ENCODE peak calls at places on chromosomes 13 and 19, in ten cellular contexts. D is HepG2, U is AG04450, E is cardiac fibroblast, X is heart right ventricle, Z is small intestine, Q is skeletal muscle cell, L is BJ, P is esophagus squamous epithelium, A is lower leg skin. I is an unnamed sample.
A peak's percentile ranks its signal among the peaks of the same experiment; 100 is the strongest.

GRCh38 chr13:27918041-27918917 is 1.5 kb upstream of the PDX1 start:
- DNase-seq in D (no peak), E (no peak), Q (no peak), X (no peak), U (no peak), Z (peak; percentile 56), A (peak; percentile 82), P (no peak), L (no peak), I (no peak)

GRCh38 chr13:64928704-64929499 is 2301.2 kb downstream of the PCDH9 start:
- DNase-seq in D (no peak), Z (no peak), P (no peak), Q (peak; percentile 41), X (no peak), L (peak; percentile 57), E (peak; percentile 62), U (peak; percentile 27), A (no peak), I (no peak)

GRCh38 chr13:29924482-29924884 is 74.1 kb upstream of the UBL3 start:
- DNase-seq in E (peak; percentile 16), Z (no peak), A (no peak), U (no peak), D (peak; percentile 44), Q (no peak), P (no peak), X (no peak), L (no peak), I (peak; percentile 85)

GRCh38 chr13:25171517-25172302 is at the start of gene AMER2:
- DNase-seq in P (no peak), U (no peak), Q (no peak), X (peak; percentile 22), D (no peak), A (no peak), E (peak; percentile 23), L (no peak), Z (no peak), I (peak; percentile 31)

GRCh38 chr19:1081301-1082164 is 13.6 kb downstream of the POLR2E start:
- DNase-seq in L (no peak), X (peak; percentile 49), U (no peak), Z (peak; percentile 53), Q (no peak), P (no peak), E (no peak), D (no peak), A (no peak), I (no peak)

GRCh38 chr19:41541990-41542584 is 33.9 kb upstream of the CEACAM21 start:
- DNase-seq in U (no peak), D (peak; percentile 31), A (peak; percentile 91), L (no peak), E (peak; percentile 54), X (peak; percentile 53), Q (no peak), P (no peak), Z (peak; percentile 63), I (peak; percentile 29)

GRCh38 chr19:45632468-45633196 is 6.6 kb downstream of the EML2 start:
- DNase-seq in E (peak; percentile 96), A (peak; percentile 90), Z (peak; percentile 52), U (peak; percentile 75), P (no peak), L (no peak), D (no peak), X (peak; percentile 74), Q (peak; percentile 54), I (peak; percentile 72)

GRCh38 chr13:98507060-98507797 is 69.7 kb downstream of the STK24 start:
- DNase-seq in Q (no peak), D (peak; percentile 48), L (no peak), E (peak; percentile 79), A (no peak), X (peak; percentile 75), P (no peak), Z (peak; percentile 56), U (no peak), I (peak; percentile 88)

GRCh38 chr13:105441406-105441805 is 1094.1 kb downstream of the EFNB2 start:
- DNase-seq in E (no peak), X (no peak), U (no peak), A (no peak), D (no peak), Q (no peak), L (no peak), P (no peak), Z (no peak), I (no peak)

GRCh38 chr19:8618751-8619150 is 8.2 kb upstream of the ADAMTS10 start:
- DNase-seq in L (no peak), X (no peak), Q (no peak), A (no peak), E (no peak), D (peak; percentile 53), P (no peak), U (no peak), Z (no peak), I (no peak)

GRCh38 chr13:30737511-30738342 is 2.4 kb downstream of the ALOX5AP start:
- DNase-seq in D (no peak), Z (no peak), A (no peak), E (no peak), U (no peak), P (no peak), X (no peak), Q (no peak), L (no peak), I (no peak)

GRCh38 chr19:11921852-11922495 is 2.9 kb upstream of the ZNF700 start:
- DNase-seq in U (no peak), E (peak; percentile 59), A (no peak), L (no peak), X (no peak), D (no peak), P (no peak), Q (no peak), Z (peak; percentile 49), I (no peak)

GRCh38 chr13:107271226-107271625 is 703.3 kb upstream of the ARGLU1 start:
- DNase-seq in P (no peak), E (peak; percentile 72), U (no peak), A (no peak), D (no peak), X (no peak), L (no peak), Z (no peak), Q (no peak), I (no peak)

GRCh38 chr19:39416626-39417120 is 4.2 kb downstream of the PLEKHG2 start:
- DNase-seq in Z (no peak), X (no peak), Q (no peak), U (no peak), E (no peak), D (no peak), L (no peak), A (no peak), P (no peak), I (no peak)

GRCh38 chr19:867301-867793 is 7.9 kb downstream of the CFD start:
- DNase-seq in P (no peak), U (no peak), E (no peak), Q (no peak), X (no peak), L (no peak), D (no peak), Z (no peak), A (no peak), I (no peak)

GRCh38 chr13:91220872-91221271 is 126.6 kb upstream of the MIR17HG start:
- DNase-seq in E (no peak), Z (no peak), P (no peak), A (no peak), L (no peak), X (no peak), U (no peak), D (no peak), Q (no peak), I (no peak)

DNA sequence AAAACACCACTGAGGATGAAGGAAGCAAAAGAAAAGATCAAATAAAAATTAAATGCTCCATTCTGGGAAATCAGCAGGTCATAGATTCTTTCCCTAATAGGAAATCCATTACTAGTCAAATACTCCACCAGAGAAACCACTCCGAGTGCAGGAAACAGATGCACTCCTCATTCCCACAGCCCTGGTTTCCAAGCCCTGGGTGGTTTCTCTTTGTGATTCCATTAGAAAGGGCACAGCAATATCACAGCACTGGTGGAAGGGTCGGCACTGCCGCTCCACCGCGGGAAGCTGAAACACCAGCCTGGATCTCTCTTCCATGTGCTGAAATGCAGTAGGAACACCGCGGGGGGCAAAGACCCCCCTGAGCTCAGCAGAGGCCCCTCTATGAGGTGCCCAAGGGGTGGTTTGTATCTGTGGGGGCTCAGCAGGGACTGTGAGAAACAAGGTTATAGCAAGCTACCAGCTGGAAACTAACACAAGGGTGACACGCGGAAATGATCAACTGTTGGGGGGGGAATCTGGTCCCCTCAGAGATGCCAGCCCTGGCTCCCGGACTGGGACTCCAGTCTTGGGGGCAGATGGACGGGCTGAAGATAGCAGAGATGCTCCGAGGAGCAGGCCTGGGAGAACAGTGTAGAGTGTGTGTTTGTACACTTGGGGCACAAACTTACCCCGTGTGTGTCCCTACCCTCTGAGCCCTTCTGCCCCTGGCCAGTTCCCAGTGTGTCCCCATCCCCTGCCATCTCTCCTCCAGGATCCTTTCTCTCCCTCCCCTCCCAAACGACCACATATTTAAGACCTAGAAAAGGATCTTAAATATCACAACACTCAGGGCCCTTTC is 1.8 kb downstream of the ZFR2 start:
- DNase-seq in E (no peak), Z (no peak), A (no peak), L (no peak), D (no peak), Q (no peak), U (no peak), P (no peak), X (no peak), I (no peak)
- H3K4me3 ChIP-seq in E (no peak overlapping the region), Z (no peak overlapping the region), A (no peak overlapping the region), L (no peak overlapping the region), D (no peak overlapping the region), Q (no peak overlapping the region), U (no peak overlapping the region), P (no peak overlapping the region), X (no peak overlapping the region), I (no peak overlapping the region)

GRCh38 chr19:43638991-43639494 is 607 bp downstream of the CADM4 start:
- DNase-seq in Q (no peak), A (no peak), X (no peak), L (no peak), Z (no peak), P (no peak), E (no peak), U (no peak), D (no peak), I (no peak)
- H3K4me3 ChIP-seq in Q (peak overlapping the region; percentile 15), A (no peak overlapping the region), X (no peak overlapping the region), L (peak overlapping the region; percentile 4), Z (peak overlapping the region; percentile 65), P (peak overlapping the region; percentile 49), E (no peak overlapping the region), U (peak overlapping the region; percentile 48), D (peak overlapping the region; percentile 68), I (no peak overlapping the region)

DNA sequence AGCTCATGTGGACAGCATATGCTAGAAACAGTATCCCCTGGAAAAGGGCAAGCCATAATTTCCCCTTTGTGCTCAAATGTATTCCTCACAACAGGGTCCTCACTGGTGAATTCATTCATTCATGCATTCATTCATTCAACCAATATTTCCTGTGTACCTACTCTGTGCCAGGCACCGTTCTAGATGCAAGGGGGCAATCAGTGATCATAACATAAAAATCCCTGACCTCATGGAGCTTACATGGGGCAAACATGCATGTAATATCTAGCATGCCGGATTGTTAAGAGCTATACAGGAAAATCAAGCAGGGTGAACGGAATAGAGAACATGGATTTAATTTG is 2.6 kb downstream of the RANBP3 start:
- DNase-seq in L (no peak), E (no peak), U (no peak), A (no peak), P (no peak), D (no peak), Z (no peak), X (no peak), Q (no peak), I (no peak)
- H3K4me3 ChIP-seq in L (no peak overlapping the region), E (no peak overlapping the region), U (no peak overlapping the region), A (no peak overlapping the region), P (no peak overlapping the region), D (peak overlapping the region; percentile 36), Z (no peak overlapping the region), X (no peak overlapping the region), Q (no peak overlapping the region), I (no peak overlapping the region)

GRCh38 chr19:16527971-16528521 is 14.2 kb downstream of the CHERP start:
- DNase-seq in X (no peak), P (no peak), D (no peak), A (no peak), Q (no peak), Z (no peak), L (no peak), E (peak; percentile 16), U (no peak), I (no peak)
- H3K4me3 ChIP-seq in X (no peak overlapping the region), P (no peak overlapping the region), D (no peak overlapping the region), A (no peak overlapping the region), Q (no peak overlapping the region), Z (no peak overlapping the region), L (no peak overlapping the region), E (no peak overlapping the region), U (no peak overlapping the region), I (no peak overlapping the region)

I was measured in thyroid gland.